ENCODE peak calls at places on chromosomes 3 and 15, in nine cellular contexts. One of them, this sample, is unnamed.

GRCh38 chr3:101325393-101326134 is 5.2 kb upstream of the IMPG2 start:
- DNase-seq in activated CD8-positive, alpha-beta memory T cell treated with anti-CD3 and anti-CD28 coated beads for 1 hour: no peak
- DNase-seq in neural progenitor cell: no peak
- DNase-seq in effector memory CD8-positive, alpha-beta T cell: no peak
- DNase-seq in NCI-H345: no peak
- DNase-seq in sigmoid colon: no peak
- DNase-seq in HS-5: no peak
- DNase-seq in fibroblast of the aortic adventitia: no peak
- DNase-seq in stimulated activated naive B cell treated with anti-CD40 and anti-IgM and Interleukin-4, amounts not matched to agents 10 μg/mL and 1 μg/mL and 100 μg/mL, for 72 hours: no peak
- DNase-seq in this sample: no peak

GRCh38 chr3:111708157-111708771 is 113.1 kb upstream of the ZBED2 start:
- DNase-seq in activated CD8-positive, alpha-beta memory T cell treated with anti-CD3 and anti-CD28 coated beads for 1 hour: no peak
- DNase-seq in sigmoid colon: no peak
- DNase-seq in HS-5: no peak
- DNase-seq in fibroblast of the aortic adventitia: no peak
- DNase-seq in NCI-H345: no peak
- DNase-seq in neural progenitor cell: no peak
- DNase-seq in effector memory CD8-positive, alpha-beta T cell: no peak
- DNase-seq in stimulated activated naive B cell treated with anti-CD40 and anti-IgM and Interleukin-4, amounts not matched to agents 10 μg/mL and 1 μg/mL and 100 μg/mL, for 72 hours: no peak
- DNase-seq in this sample: no peak

GRCh38 chr15:89812126-89812846 is 2.4 kb downstream of the ANPEP start:
- DNase-seq in neural progenitor cell: no peak
- DNase-seq in HS-5: no peak
- DNase-seq in sigmoid colon: peak
- DNase-seq in effector memory CD8-positive, alpha-beta T cell: no peak
- DNase-seq in fibroblast of the aortic adventitia: peak
- DNase-seq in NCI-H345: no peak
- DNase-seq in activated CD8-positive, alpha-beta memory T cell treated with anti-CD3 and anti-CD28 coated beads for 1 hour: no peak
- DNase-seq in stimulated activated naive B cell treated with anti-CD40 and anti-IgM and Interleukin-4, amounts not matched to agents 10 μg/mL and 1 μg/mL and 100 μg/mL, for 72 hours: no peak
- DNase-seq in this sample: no peak

GRCh38 chr3:126287536-126288181 is 69.5 kb downstream of the KLF15 start:
- DNase-seq in sigmoid colon: peak
- DNase-seq in fibroblast of the aortic adventitia: peak
- DNase-seq in activated CD8-positive, alpha-beta memory T cell treated with anti-CD3 and anti-CD28 coated beads for 1 hour: no peak
- DNase-seq in HS-5: no peak
- DNase-seq in effector memory CD8-positive, alpha-beta T cell: no peak
- DNase-seq in neural progenitor cell: peak
- DNase-seq in NCI-H345: no peak
- DNase-seq in stimulated activated naive B cell treated with anti-CD40 and anti-IgM and Interleukin-4, amounts not matched to agents 10 μg/mL and 1 μg/mL and 100 μg/mL, for 72 hours: no peak
- DNase-seq in this sample: peak

GRCh38 chr3:147688868-147689267 is 279.7 kb downstream of the ZIC1 start:
- DNase-seq in neural progenitor cell: no peak
- DNase-seq in sigmoid colon: no peak
- DNase-seq in NCI-H345: no peak
- DNase-seq in activated CD8-positive, alpha-beta memory T cell treated with anti-CD3 and anti-CD28 coated beads for 1 hour: no peak
- DNase-seq in effector memory CD8-positive, alpha-beta T cell: no peak
- DNase-seq in fibroblast of the aortic adventitia: no peak
- DNase-seq in HS-5: no peak
- DNase-seq in stimulated activated naive B cell treated with anti-CD40 and anti-IgM and Interleukin-4, amounts not matched to agents 10 μg/mL and 1 μg/mL and 100 μg/mL, for 72 hours: no peak
- DNase-seq in this sample: no peak

GRCh38 chr3:190692256-190692655 is 170.2 kb downstream of the GMNC start:
- DNase-seq in effector memory CD8-positive, alpha-beta T cell: no peak
- DNase-seq in HS-5: no peak
- DNase-seq in sigmoid colon: no peak
- DNase-seq in stimulated activated naive B cell treated with anti-CD40 and anti-IgM and Interleukin-4, amounts not matched to agents 10 μg/mL and 1 μg/mL and 100 μg/mL, for 72 hours: no peak
- DNase-seq in fibroblast of the aortic adventitia: no peak
- DNase-seq in neural progenitor cell: no peak
- DNase-seq in NCI-H345: no peak
- DNase-seq in activated CD8-positive, alpha-beta memory T cell treated with anti-CD3 and anti-CD28 coated beads for 1 hour: no peak
- DNase-seq in this sample: no peak

GRCh38 chr3:72791132-72791531 is 57.1 kb downstream of the SHQ1 start:
- DNase-seq in stimulated activated naive B cell treated with anti-CD40 and anti-IgM and Interleukin-4, amounts not matched to agents 10 μg/mL and 1 μg/mL and 100 μg/mL, for 72 hours: no peak
- DNase-seq in fibroblast of the aortic adventitia: no peak
- DNase-seq in neural progenitor cell: no peak
- DNase-seq in effector memory CD8-positive, alpha-beta T cell: no peak
- DNase-seq in activated CD8-positive, alpha-beta memory T cell treated with anti-CD3 and anti-CD28 coated beads for 1 hour: no peak
- DNase-seq in HS-5: peak
- DNase-seq in sigmoid colon: no peak
- DNase-seq in NCI-H345: no peak
- DNase-seq in this sample: no peak

GRCh38 chr3:94734201-94734600 is 671.3 kb downstream of the NSUN3 start:
- DNase-seq in NCI-H345: no peak
- DNase-seq in neural progenitor cell: peak
- DNase-seq in fibroblast of the aortic adventitia: no peak
- DNase-seq in sigmoid colon: no peak
- DNase-seq in activated CD8-positive, alpha-beta memory T cell treated with anti-CD3 and anti-CD28 coated beads for 1 hour: no peak
- DNase-seq in stimulated activated naive B cell treated with anti-CD40 and anti-IgM and Interleukin-4, amounts not matched to agents 10 μg/mL and 1 μg/mL and 100 μg/mL, for 72 hours: no peak
- DNase-seq in HS-5: no peak
- DNase-seq in effector memory CD8-positive, alpha-beta T cell: no peak
- DNase-seq in this sample: no peak

GRCh38 chr3:58356054-58356453 is 23.4 kb downstream of the PXK start:
- DNase-seq in effector memory CD8-positive, alpha-beta T cell: no peak
- DNase-seq in NCI-H345: no peak
- DNase-seq in HS-5: no peak
- DNase-seq in activated CD8-positive, alpha-beta memory T cell treated with anti-CD3 and anti-CD28 coated beads for 1 hour: no peak
- DNase-seq in fibroblast of the aortic adventitia: no peak
- DNase-seq in neural progenitor cell: no peak
- DNase-seq in stimulated activated naive B cell treated with anti-CD40 and anti-IgM and Interleukin-4, amounts not matched to agents 10 μg/mL and 1 μg/mL and 100 μg/mL, for 72 hours: peak
- DNase-seq in sigmoid colon: no peak
- DNase-seq in this sample: no peak

GRCh38 chr3:129058441-129059194 is 2.0 kb upstream of the GP9 start:
- DNase-seq in NCI-H345: peak
- DNase-seq in HS-5: no peak
- DNase-seq in fibroblast of the aortic adventitia: no peak
- DNase-seq in stimulated activated naive B cell treated with anti-CD40 and anti-IgM and Interleukin-4, amounts not matched to agents 10 μg/mL and 1 μg/mL and 100 μg/mL, for 72 hours: peak
- DNase-seq in neural progenitor cell: no peak
- DNase-seq in effector memory CD8-positive, alpha-beta T cell: no peak
- DNase-seq in activated CD8-positive, alpha-beta memory T cell treated with anti-CD3 and anti-CD28 coated beads for 1 hour: no peak
- DNase-seq in sigmoid colon: no peak
- DNase-seq in this sample: no peak

GRCh38 chr3:106013971-106014370 is 145.2 kb upstream of the CBLB start:
- DNase-seq in neural progenitor cell: no peak
- DNase-seq in effector memory CD8-positive, alpha-beta T cell: no peak
- DNase-seq in stimulated activated naive B cell treated with anti-CD40 and anti-IgM and Interleukin-4, amounts not matched to agents 10 μg/mL and 1 μg/mL and 100 μg/mL, for 72 hours: no peak
- DNase-seq in sigmoid colon: no peak
- DNase-seq in NCI-H345: no peak
- DNase-seq in fibroblast of the aortic adventitia: peak
- DNase-seq in activated CD8-positive, alpha-beta memory T cell treated with anti-CD3 and anti-CD28 coated beads for 1 hour: no peak
- DNase-seq in HS-5: peak
- DNase-seq in this sample: peak